ENCODE peak calls at places on chromosomes 2 and 18, in four cellular contexts. A is tibial nerve, D is stomach, W is A549. J is an unnamed sample.

GRCh38 chr2:30615926-30616325 is 168.9 kb downstream of the LCLAT1 start:
- DNase-seq in A (no peak), D (no peak), W (no peak), J (no peak)

GRCh38 chr2:180174580-180174979 is 167.5 kb upstream of the CWC22 start:
- DNase-seq in A (no peak), D (no peak), W (no peak), J (no peak)

GRCh38 chr2:236397681-236398080 is 133.5 kb upstream of the ASB18 start:
- DNase-seq in A (no peak), D (no peak), W (no peak), J (no peak)

GRCh38 chr2:102717308-102718018 is 44.4 kb upstream of the TMEM182 start:
- DNase-seq in A (no peak), D (no peak), W (no peak), J (no peak)

GRCh38 chr18:2970762-2971659 is 41.9 kb downstream of the LPIN2 start:
- DNase-seq in A (no peak), D (no peak), W (no peak), J (no peak)

GRCh38 chr2:111191877-111192276 is 71.2 kb downstream of the BCL2L11 start:
- DNase-seq in A (no peak), D (no peak), W (no peak), J (no peak)

GRCh38 chr2:101699939-101700442 is 2.5 kb downstream of the MAP4K4 start:
- DNase-seq in A (no peak), D (no peak), W (no peak), J (no peak)

GRCh38 chr18:58028109-58028784 is 15.8 kb upstream of the NEDD4L start:
- DNase-seq in A (no peak), D (no peak), W (no peak), J (no peak)

GRCh38 chr2:54572636-54573531 is 116.8 kb downstream of the SPTBN1 start:
- DNase-seq in A (no peak), D (no peak), W (peak; percentile 72), J (no peak)

GRCh38 chr2:105510761-105511669 is 112.2 kb upstream of the FHL2 start:
- DNase-seq in A (no peak), D (no peak), W (peak; percentile 57), J (no peak)
- H3K27ac ChIP-seq in A (no peak overlapping the region), D (peak overlapping the region; percentile 52), W (no peak overlapping the region), J (peak overlapping the region; percentile 23)

GRCh38 chr2:71388214-71388613 is 56.6 kb downstream of the ZNF638 start:
- DNase-seq in A (no peak), D (no peak), W (no peak), J (no peak)
- TF ChIP-seq CTCF in A (no peak), D (no peak), W (no peak), J (no peak)

GRCh38 chr18:77088977-77089795 is 43.4 kb downstream of the MBP start:
- DNase-seq in A (no peak), D (peak; percentile 57), W (no peak), J (no peak)

GRCh38 chr18:77092104-77093066 is 40.2 kb downstream of the MBP start:
- DNase-seq in A (no peak), D (no peak), W (no peak), J (no peak)

GRCh38 chr18:77089796-77090285 is 42.7 kb downstream of the MBP start:
- DNase-seq in A (no peak), D (no peak), W (no peak), J (no peak)

GRCh38 chr18:77091366-77091765 is 41.2 kb downstream of the MBP start:
- DNase-seq in A (no peak), D (no peak), W (no peak), J (no peak)

GRCh38 chr18:77090546-77091200 is 41.9 kb downstream of the MBP start:
- DNase-seq in A (no peak), D (no peak), W (no peak), J (no peak)
- TF ChIP-seq EP300 in A (no peak), D (no peak), W (no peak), J (no peak)

GRCh38 chr2:175181877-175182308 is 383 bp upstream of the ATP5MC3 start:
- DNase-seq in A (no peak), D (no peak), W (no peak), J (no peak)
- H3K27ac ChIP-seq in A (peak overlapping the region; percentile 91), D (peak overlapping the region; percentile 76), W (peak overlapping the region; percentile 83), J (peak overlapping the region; percentile 72)

DNA sequence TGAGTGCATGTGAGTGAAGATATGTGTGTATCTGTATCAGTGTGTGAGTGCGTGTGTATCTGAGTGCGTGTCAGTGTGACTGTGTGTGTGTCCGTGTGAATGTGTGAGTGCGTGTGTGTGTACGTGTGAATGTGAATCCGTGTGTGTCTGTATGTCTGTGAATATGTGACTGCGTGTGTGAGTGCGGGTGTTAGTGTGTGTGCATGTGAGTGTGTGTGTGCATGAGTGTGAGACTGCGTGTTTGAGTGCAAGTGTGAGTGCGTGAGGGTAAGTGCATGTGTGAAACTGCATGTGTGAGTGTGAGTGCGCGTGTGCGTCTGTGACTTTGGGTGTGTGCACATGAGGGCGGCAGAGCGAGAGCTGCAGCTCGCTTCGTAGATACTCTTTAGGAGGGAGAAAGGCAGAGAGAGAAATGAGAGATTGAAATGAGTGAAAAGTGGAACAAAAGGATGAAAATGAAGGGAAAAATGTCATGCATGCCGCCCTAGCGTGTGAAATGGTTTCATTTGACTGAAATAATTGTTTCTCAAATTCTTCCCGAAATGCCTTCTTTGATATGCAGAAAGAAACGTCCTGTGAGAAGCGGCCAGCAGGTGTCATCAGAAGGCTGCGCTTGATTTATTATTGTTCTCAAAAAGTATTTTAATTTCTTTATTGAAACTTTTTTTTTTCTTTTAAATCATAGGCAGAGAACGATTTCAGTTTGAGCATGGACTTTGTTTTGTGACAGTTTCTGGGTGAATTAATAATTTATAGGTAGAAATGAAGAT is 25.6 kb downstream of the ZNF407 start:
- DNase-seq in A (no peak), D (no peak), W (no peak), J (no peak)
- TF ChIP-seq CTCF in A (peak; percentile 16), D (no peak), W (peak; percentile 39), J (no peak)

GRCh38 chr18:26655614-26656400 is 107.5 kb upstream of the KCTD1 start:
- DNase-seq in A (peak; percentile 22), D (peak; percentile 70), W (peak; percentile 75), J (peak; percentile 70)

GRCh38 chr18:26655010-26655613 is 106.8 kb upstream of the KCTD1 start:
- DNase-seq in A (no peak), D (no peak), W (peak; percentile 39), J (no peak)

GRCh38 chr18:26656401-26656943 is 108.1 kb upstream of the KCTD1 start:
- DNase-seq in A (no peak), D (no peak), W (no peak), J (peak; percentile 42)

GRCh38 chr18:26657618-26658581 is 109.5 kb upstream of the KCTD1 start:
- DNase-seq in A (no peak), D (no peak), W (no peak), J (no peak)

DNA sequence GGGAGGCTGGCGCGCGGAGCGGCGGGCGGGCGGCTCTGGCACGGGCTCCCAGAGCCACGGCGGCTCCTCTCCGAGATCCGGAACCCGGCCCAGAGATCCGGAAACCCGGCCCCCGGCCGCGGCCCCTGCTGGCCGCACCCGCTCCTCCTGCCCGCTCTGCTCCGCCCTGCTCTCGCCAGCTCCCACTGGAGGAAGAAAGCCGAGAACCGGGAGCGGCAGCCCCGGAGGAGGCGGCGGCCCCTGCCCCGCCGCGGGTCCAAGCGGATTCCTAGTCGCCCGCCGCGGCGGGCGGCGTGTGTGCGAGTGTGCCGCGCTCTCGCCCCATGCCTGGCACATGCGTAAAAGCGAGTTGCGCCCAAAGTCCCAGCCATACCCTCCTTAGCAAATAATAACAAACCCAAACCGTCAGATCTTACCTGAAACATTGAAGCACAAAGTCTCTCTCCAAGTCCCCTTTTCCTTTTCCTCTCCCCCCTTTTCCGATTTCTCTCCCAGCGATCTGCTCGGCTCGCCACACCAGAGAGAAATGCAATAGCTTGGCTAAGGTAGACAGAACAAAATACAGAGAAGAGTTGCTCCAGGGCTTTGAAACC is 108.7 kb upstream of the KCTD1 start:
- DNase-seq in A (peak; percentile 28), D (peak; percentile 85), W (peak; percentile 48), J (peak; percentile 88)
- TF ChIP-seq EP300 in A (no peak), D (no peak), W (no peak), J (no peak)

DNA sequence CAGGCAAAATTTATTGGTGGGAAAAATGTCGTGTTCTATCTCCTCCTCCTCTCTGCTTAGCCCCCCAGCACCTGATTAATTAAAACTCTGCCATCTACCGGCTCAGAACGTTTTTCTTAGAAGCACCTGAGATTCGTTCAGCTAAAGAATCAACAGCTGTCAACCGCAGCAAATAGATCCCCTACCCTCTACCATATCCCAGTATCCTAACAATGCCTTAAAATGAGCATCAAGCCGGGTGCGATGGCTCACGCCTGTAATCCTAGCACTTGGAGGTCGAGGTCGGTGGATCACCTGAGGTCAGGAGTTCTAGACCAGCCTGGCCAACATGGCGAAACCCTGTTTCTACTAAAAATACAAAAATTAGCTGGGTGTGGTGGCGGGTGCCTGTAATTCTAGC is 165.4 kb downstream of the FMNL2 start:
- DNase-seq in A (peak; percentile 28), D (no peak), W (no peak), J (no peak)
- H3K27ac ChIP-seq in A (peak overlapping the region; percentile 80), D (no peak overlapping the region), W (peak overlapping the region; percentile 57), J (no peak overlapping the region)

DNA sequence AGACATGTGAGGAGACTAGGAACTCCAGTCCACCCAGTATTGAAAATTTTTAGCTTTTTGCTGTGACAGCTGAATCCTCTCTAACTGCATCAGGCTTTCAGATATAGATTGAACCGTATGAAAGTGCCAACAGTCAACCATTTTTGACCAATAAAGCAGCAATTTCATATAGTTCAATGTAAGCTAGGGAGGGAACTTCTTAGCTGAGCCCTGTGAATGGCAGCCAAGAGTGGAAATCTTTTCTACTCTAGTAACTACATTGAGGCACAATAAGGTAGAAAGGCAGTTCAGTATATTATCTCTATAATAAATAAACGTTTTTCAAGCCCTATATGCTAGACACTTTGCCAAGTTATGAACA is 96.3 kb upstream of the TANK start:
- DNase-seq in A (no peak), D (no peak), W (no peak), J (no peak)
- TF ChIP-seq CTCF in A (no peak), D (peak; percentile 31), W (no peak), J (no peak)

GRCh38 chr2:219081096-219081495 is 20.4 kb upstream of the IHH start:
- DNase-seq in A (no peak), D (peak; percentile 79), W (no peak), J (no peak)
- TF ChIP-seq EP300 in A (no peak), D (no peak), W (no peak), J (no peak)

DNA sequence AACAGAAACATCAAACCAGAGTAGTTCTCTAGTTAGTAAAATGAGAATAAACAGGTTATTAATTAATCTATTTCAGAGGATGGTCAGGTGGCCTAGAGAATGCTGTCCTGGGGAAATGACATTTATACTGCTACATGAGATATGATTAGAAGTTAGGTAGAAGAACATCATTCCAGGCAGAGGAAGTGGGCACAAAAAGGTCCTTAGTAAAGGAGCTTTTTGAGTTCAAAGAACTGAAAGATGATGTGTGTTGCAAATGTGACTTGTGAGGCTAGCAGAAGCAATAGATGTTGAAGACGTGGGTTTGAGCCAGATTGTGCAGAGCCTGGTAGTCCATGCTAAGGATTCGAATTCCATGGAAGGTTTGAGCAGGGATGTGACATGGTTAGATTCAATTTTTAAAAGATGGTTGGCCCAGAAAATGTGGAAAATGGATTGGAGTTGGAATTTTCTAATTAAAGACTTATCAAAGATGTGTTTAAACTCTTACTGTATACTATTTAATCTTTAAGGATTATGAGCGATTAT is 34.2 kb downstream of the RAB10 start:
- DNase-seq in A (no peak), D (no peak), W (no peak), J (no peak)
- H3K27ac ChIP-seq in A (no peak overlapping the region), D (no peak overlapping the region), W (peak overlapping the region; percentile 79), J (no peak overlapping the region)